ENCODE peak calls at places on chromosomes 12 and 14, in four cellular contexts. One of them, this sample, is unnamed.

GRCh38 chr14:65360144-65360784 is 52.3 kb upstream of the FUT8 start:
- DNase-seq in GM23338: no peak
- DNase-seq in K562: no peak
- DNase-seq in HFFc6: no peak
- DNase-seq in this sample: no peak

GRCh38 chr14:29716150-29716549 is 211.5 kb downstream of the PRKD1 start:
- DNase-seq in GM23338: no peak
- DNase-seq in K562: no peak
- DNase-seq in HFFc6: no peak
- DNase-seq in this sample: peak

GRCh38 chr14:87797001-87797400 is 196.0 kb downstream of the GALC start:
- DNase-seq in GM23338: no peak
- DNase-seq in K562: no peak
- DNase-seq in HFFc6: no peak
- DNase-seq in this sample: no peak

GRCh38 chr14:86363047-86363446 is 833.1 kb downstream of the FLRT2 start:
- DNase-seq in GM23338: no peak
- DNase-seq in K562: no peak
- DNase-seq in HFFc6: no peak
- DNase-seq in this sample: no peak

GRCh38 chr12:70928066-70928465 is 7.5 kb upstream of the PTPRR start:
- DNase-seq in GM23338: no peak
- DNase-seq in K562: no peak
- DNase-seq in HFFc6: no peak
- DNase-seq in this sample: no peak

GRCh38 chr14:50068496-50068895 is 47.9 kb downstream of the VCPKMT start:
- DNase-seq in GM23338: no peak
- DNase-seq in K562: no peak
- DNase-seq in HFFc6: no peak
- DNase-seq in this sample: no peak

GRCh38 chr12:132222096-132222807 is 78.0 kb downstream of the NOC4L start:
- DNase-seq in GM23338: peak
- DNase-seq in K562: no peak
- DNase-seq in HFFc6: peak
- DNase-seq in this sample: peak

GRCh38 chr14:104109121-104109541 is 23.6 kb downstream of the ASPG start:
- DNase-seq in GM23338: no peak
- DNase-seq in K562: no peak
- DNase-seq in HFFc6: no peak
- DNase-seq in this sample: no peak

GRCh38 chr14:76446486-76446885 is 70.5 kb downstream of the ESRRB start:
- DNase-seq in GM23338: no peak
- DNase-seq in K562: no peak
- DNase-seq in HFFc6: no peak
- DNase-seq in this sample: no peak

GRCh38 chr12:23204933-23205778 is 580.2 kb downstream of the ETNK1 start:
- DNase-seq in GM23338: peak
- DNase-seq in K562: peak
- DNase-seq in HFFc6: peak
- DNase-seq in this sample: peak

GRCh38 chr12:12977231-12977630 is 22.8 kb downstream of the HEBP1 start:
- DNase-seq in GM23338: no peak
- DNase-seq in K562: no peak
- DNase-seq in HFFc6: no peak
- DNase-seq in this sample: no peak

GRCh38 chr12:12973019-12973418 is 21.0 kb upstream of the GPRC5D start:
- DNase-seq in GM23338: no peak
- DNase-seq in K562: no peak
- DNase-seq in HFFc6: no peak
- DNase-seq in this sample: no peak

GRCh38 chr12:12976366-12976765 is 23.7 kb downstream of the HEBP1 start:
- DNase-seq in GM23338: no peak
- DNase-seq in K562: no peak
- DNase-seq in HFFc6: peak
- DNase-seq in this sample: peak

GRCh38 chr12:12974211-12974610 is 22.2 kb upstream of the GPRC5D start:
- DNase-seq in GM23338: no peak
- DNase-seq in K562: no peak
- DNase-seq in HFFc6: no peak
- DNase-seq in this sample: no peak

DNA sequence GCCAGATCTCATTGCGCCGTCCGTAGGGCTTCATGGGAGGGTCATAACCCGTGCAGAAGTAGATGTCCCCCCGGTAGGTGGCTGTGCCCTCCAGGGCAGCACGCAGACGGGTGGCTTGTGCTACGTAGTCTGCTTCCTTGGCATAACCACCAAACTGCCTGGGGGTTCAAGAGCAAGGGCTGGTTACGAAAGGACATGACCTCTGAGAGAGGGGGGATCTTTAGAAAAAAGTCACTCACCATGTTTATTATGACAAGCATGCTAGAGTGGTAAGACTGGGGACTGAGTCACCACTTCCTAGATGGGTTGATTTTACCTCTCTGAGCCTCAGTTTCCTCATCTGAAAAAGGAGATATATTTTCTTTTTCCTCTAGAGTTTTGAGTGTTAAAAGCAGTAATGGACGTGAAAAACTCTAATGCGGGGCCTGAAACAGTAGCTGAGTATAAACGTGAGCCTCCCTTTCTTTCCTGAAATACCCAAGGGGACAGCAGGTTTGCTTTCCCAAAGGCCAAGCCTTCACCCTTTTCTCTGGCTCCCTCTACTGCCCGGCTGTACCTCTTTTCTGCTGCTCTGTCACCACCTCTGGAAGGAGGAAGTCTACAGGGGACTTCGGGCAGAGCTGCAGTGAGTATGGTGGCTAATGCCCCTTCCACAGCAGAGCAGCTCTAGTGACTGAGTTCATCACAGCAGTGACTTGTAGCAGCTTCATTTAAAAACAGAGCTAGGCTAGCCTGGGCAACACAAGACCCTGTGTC is 23.5 kb upstream of the GPRC5D start:
- DNase-seq in GM23338: peak
- DNase-seq in K562: peak
- DNase-seq in HFFc6: peak
- DNase-seq in this sample: peak
- TF ChIP-seq CTCF in GM23338: peak
- TF ChIP-seq CTCF in K562: peak
- TF ChIP-seq CTCF in HFFc6: peak
- TF ChIP-seq CTCF in this sample: peak

GRCh38 chr12:27229367-27229766 is 14.7 kb upstream of the STK38L start:
- DNase-seq in GM23338: no peak
- DNase-seq in K562: no peak
- DNase-seq in HFFc6: no peak
- DNase-seq in this sample: no peak

GRCh38 chr12:27237790-27238771 is 6.0 kb upstream of the STK38L start:
- DNase-seq in GM23338: no peak
- DNase-seq in K562: no peak
- DNase-seq in HFFc6: peak
- DNase-seq in this sample: no peak

GRCh38 chr12:27236498-27236897 is 7.6 kb upstream of the STK38L start:
- DNase-seq in GM23338: no peak
- DNase-seq in K562: no peak
- DNase-seq in HFFc6: peak
- DNase-seq in this sample: no peak

GRCh38 chr12:27233814-27234213 is 10.3 kb upstream of the STK38L start:
- DNase-seq in GM23338: peak
- DNase-seq in K562: peak
- DNase-seq in HFFc6: no peak
- DNase-seq in this sample: no peak
- TF ChIP-seq CTCF in GM23338: peak
- TF ChIP-seq CTCF in K562: peak
- TF ChIP-seq CTCF in HFFc6: peak
- TF ChIP-seq CTCF in this sample: no peak

DNA sequence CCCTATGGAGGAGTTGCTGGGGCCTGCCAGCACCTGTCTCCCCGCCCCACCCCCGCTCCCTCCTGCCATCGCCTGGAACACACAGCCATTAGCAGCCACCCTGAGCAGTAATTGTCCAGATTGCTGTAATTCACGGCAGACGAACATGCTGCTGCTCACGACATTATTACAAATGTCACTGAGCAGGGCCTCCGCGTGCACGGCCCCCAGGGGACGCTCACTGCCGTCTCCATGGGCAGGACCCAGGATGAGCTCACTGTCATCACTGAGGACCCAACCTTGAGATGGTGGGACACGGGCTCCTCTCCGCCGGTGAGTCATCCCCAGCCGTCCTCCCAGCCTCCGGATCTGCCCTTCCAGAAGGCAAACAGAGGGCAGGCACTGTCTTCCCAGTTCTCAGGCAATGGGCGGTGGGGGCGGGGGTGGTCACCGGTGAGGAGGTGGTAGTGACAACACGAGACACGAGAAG is 100.4 kb downstream of the RFLNA start:
- DNase-seq in GM23338: no peak
- DNase-seq in K562: no peak
- DNase-seq in HFFc6: no peak
- DNase-seq in this sample: no peak
- TF ChIP-seq CTCF in GM23338: no peak
- TF ChIP-seq CTCF in K562: no peak
- TF ChIP-seq CTCF in HFFc6: no peak
- TF ChIP-seq CTCF in this sample: no peak

DNA sequence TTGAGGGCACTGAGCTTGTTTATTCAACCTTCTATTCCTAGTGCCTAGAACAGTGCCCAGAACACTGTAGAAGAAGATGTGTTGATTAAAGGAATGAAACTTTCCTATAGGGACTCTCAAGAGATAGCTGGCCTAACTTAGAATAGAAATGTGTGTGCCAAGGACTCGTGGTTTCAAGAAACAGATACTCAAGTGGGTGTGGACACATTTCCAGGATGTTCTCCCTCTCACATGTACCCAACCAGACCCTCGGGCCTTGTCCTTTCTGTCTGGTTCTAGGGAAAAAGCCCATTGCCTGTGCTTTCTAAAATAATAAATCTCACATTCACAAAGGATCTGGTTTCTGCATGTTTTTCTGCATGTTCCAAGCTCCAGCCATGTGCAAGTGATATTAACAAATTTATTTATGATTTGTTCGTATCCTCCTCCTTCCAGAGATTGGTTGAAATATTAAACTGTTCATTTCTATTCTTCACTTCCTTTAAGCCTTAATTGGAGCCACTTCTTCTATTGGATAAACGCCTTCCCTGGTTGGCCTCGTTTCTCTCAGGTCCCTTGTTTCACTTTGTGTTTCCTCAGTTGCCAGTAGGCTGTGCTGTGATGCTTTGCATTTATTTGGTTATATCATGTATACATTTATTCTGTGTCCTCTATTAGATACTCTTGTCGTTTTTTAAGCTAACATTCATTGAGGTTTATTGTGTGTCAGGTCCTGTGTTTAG is 89.8 kb downstream of the CRADD start:
- DNase-seq in GM23338: peak
- DNase-seq in K562: no peak
- DNase-seq in HFFc6: peak
- DNase-seq in this sample: peak
- TF ChIP-seq CTCF in GM23338: peak
- TF ChIP-seq CTCF in K562: peak
- TF ChIP-seq CTCF in HFFc6: peak
- TF ChIP-seq CTCF in this sample: peak

GRCh38 chr12:19288161-19288560 is 151.1 kb upstream of the AEBP2 start:
- DNase-seq in GM23338: peak
- DNase-seq in K562: no peak
- DNase-seq in HFFc6: no peak
- DNase-seq in this sample: no peak

GRCh38 chr12:19284658-19285057 is 154.6 kb upstream of the AEBP2 start:
- DNase-seq in GM23338: no peak
- DNase-seq in K562: no peak
- DNase-seq in HFFc6: no peak
- DNase-seq in this sample: no peak

GRCh38 chr12:19285793-19286448 is 153.4 kb upstream of the AEBP2 start:
- DNase-seq in GM23338: no peak
- DNase-seq in K562: no peak
- DNase-seq in HFFc6: no peak
- DNase-seq in this sample: no peak

GRCh38 chr12:19287302-19287701 is 152.0 kb upstream of the AEBP2 start:
- DNase-seq in GM23338: no peak
- DNase-seq in K562: no peak
- DNase-seq in HFFc6: no peak
- DNase-seq in this sample: no peak

DNA sequence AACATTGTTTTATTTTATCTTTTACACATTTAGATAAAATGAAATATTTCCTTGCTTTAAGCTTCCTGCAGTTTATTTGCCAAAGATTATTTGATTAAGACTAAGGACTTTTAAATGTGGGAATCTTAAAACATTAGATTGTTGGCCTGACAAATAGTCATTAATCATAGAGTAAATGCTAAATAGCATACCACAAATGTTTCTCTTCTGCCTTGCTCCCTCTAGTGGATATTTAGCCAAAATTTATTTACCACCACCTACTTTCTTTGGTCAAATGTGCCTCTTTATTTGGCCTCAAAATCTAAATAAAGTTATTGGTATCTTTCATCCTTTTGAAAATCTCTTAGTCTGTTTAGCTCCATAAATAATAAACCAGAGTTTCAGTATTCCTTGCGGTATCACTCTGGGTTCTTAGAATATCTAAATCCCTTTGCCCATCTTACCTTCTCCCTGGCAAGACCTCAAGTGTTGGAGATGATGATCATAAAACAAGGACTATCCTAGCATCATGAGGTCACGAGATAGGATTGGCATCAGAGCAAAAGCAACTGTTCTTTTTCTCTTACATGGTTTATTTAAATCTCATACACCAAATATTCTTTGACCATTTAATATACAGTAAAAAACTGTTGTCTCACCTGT is 150.6 kb upstream of the AEBP2 start:
- DNase-seq in GM23338: peak
- DNase-seq in K562: peak
- DNase-seq in HFFc6: peak
- DNase-seq in this sample: peak
- TF ChIP-seq CTCF in GM23338: peak
- TF ChIP-seq CTCF in K562: peak
- TF ChIP-seq CTCF in HFFc6: peak
- TF ChIP-seq CTCF in this sample: peak

GRCh38 chr14:101398011-101398410 is 163.3 kb upstream of the DIO3 start:
- DNase-seq in GM23338: no peak
- DNase-seq in K562: no peak
- DNase-seq in HFFc6: no peak
- DNase-seq in this sample: no peak
- TF ChIP-seq CTCF in GM23338: peak
- TF ChIP-seq CTCF in K562: no peak
- TF ChIP-seq CTCF in HFFc6: no peak
- TF ChIP-seq CTCF in this sample: no peak

This sample was measured in MCF 10A.